ENCODE peak calls at places on chromosomes 13 and 19, in five cellular contexts. One of them, this sample, is unnamed.

GRCh38 chr13:33258437-33259193 is 26.9 kb downstream of the STARD13 start:
- DNase-seq in A549: no peak
- DNase-seq in transverse colon: no peak
- DNase-seq in suprapubic skin: no peak
- DNase-seq in sigmoid colon: no peak
- DNase-seq in this sample: no peak

GRCh38 chr13:25881946-25882574 is 169.8 kb downstream of the SHISA2 start:
- DNase-seq in sigmoid colon: no peak
- DNase-seq in transverse colon: no peak
- DNase-seq in suprapubic skin: no peak
- DNase-seq in A549: no peak
- DNase-seq in this sample: no peak

GRCh38 chr13:46106839-46107371 is 2.1 kb upstream of the CPB2 start:
- DNase-seq in transverse colon: no peak
- DNase-seq in suprapubic skin: no peak
- DNase-seq in A549: no peak
- DNase-seq in sigmoid colon: no peak
- DNase-seq in this sample: no peak

GRCh38 chr19:55178781-55179569 is 1.1 kb downstream of the SYT5 start:
- DNase-seq in transverse colon: peak; percentile 68
- DNase-seq in suprapubic skin: peak; percentile 72
- DNase-seq in A549: peak; percentile 91
- DNase-seq in sigmoid colon: no peak
- DNase-seq in this sample: no peak

GRCh38 chr19:28633223-28634030 is 579.5 kb downstream of the UQCRFS1 start:
- DNase-seq in transverse colon: peak; percentile 57
- DNase-seq in suprapubic skin: no peak
- DNase-seq in sigmoid colon: no peak
- DNase-seq in A549: peak; percentile 61
- DNase-seq in this sample: no peak

GRCh38 chr13:113862766-113863510 is 938 bp downstream of the GAS6 start:
- DNase-seq in transverse colon: peak; percentile 76
- DNase-seq in sigmoid colon: no peak
- DNase-seq in suprapubic skin: peak; percentile 83
- DNase-seq in A549: no peak
- DNase-seq in this sample: no peak

GRCh38 chr13:75416327-75417005 is 65.5 kb downstream of the TBC1D4 start:
- DNase-seq in A549: no peak
- DNase-seq in sigmoid colon: no peak
- DNase-seq in transverse colon: no peak
- DNase-seq in suprapubic skin: no peak
- DNase-seq in this sample: no peak

GRCh38 chr13:114130131-114130707 is 2.2 kb downstream of the RASA3 start:
- DNase-seq in suprapubic skin: no peak
- DNase-seq in transverse colon: no peak
- DNase-seq in sigmoid colon: no peak
- DNase-seq in A549: no peak
- DNase-seq in this sample: no peak

GRCh38 chr13:40613192-40613818 is 53.1 kb downstream of the FOXO1 start:
- DNase-seq in suprapubic skin: no peak
- DNase-seq in transverse colon: peak; percentile 63
- DNase-seq in sigmoid colon: peak; percentile 79
- DNase-seq in A549: no peak
- DNase-seq in this sample: no peak

GRCh38 chr19:14081797-14082674 is 3.5 kb downstream of the C19orf67 start:
- DNase-seq in transverse colon: peak; percentile 48
- DNase-seq in A549: no peak
- DNase-seq in sigmoid colon: peak; percentile 80
- DNase-seq in suprapubic skin: no peak
- DNase-seq in this sample: no peak

GRCh38 chr13:111626371-111627305 is 306.2 kb downstream of the TEX29 start:
- DNase-seq in suprapubic skin: no peak
- DNase-seq in sigmoid colon: no peak
- DNase-seq in A549: no peak
- DNase-seq in transverse colon: no peak
- DNase-seq in this sample: no peak

GRCh38 chr13:111625526-111626315 is 305.3 kb downstream of the TEX29 start:
- DNase-seq in sigmoid colon: no peak
- DNase-seq in transverse colon: no peak
- DNase-seq in A549: no peak
- DNase-seq in suprapubic skin: no peak
- DNase-seq in this sample: no peak

GRCh38 chr13:111622051-111622531 is 301.6 kb downstream of the TEX29 start:
- DNase-seq in transverse colon: no peak
- DNase-seq in sigmoid colon: no peak
- DNase-seq in A549: no peak
- DNase-seq in suprapubic skin: no peak
- DNase-seq in this sample: no peak

GRCh38 chr13:111623170-111623569 is 302.7 kb downstream of the TEX29 start:
- DNase-seq in sigmoid colon: no peak
- DNase-seq in suprapubic skin: no peak
- DNase-seq in transverse colon: no peak
- DNase-seq in A549: no peak
- DNase-seq in this sample: no peak

DNA sequence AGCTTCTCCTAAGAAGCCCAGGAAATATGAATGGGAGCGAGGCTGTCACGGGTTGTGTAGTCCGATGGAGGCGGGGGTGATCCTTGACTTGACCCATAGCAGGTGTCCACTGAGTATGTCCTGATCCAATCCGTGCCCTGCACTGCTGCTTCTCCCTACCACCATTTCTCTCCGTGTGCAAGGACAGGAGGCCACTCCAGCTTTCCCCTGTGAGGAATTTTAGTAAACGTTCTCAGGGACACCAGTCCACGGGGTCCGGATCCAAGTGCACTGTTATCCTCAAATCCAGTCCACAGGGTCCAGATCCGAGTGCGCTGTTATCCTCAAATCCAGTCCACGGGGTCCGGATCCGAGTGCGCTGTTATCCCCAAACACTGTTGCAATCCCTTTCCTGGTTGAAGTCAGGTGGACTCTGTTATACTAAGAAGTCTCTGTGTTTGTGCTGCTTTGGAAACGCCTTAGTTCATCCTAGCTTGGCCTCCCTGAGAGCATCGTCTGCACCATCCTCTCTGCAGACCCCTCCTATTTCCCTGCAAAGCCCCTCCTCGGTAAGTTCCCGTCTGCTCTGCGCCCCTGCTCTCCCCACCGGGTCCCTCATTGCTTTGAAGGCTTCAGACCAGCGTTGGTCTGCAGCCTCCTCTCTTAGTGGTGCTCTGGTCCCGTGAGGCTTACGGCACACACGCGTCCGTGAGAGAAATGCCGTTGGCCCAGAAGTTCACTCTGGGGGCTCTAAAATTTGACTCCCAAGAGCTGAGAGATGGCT is 303.5 kb downstream of the TEX29 start:
- DNase-seq in A549: no peak
- DNase-seq in suprapubic skin: no peak
- DNase-seq in transverse colon: no peak
- DNase-seq in sigmoid colon: no peak
- DNase-seq in this sample: no peak
- H3K27ac ChIP-seq in A549: no peak overlapping the region
- H3K27ac ChIP-seq in suprapubic skin: no peak overlapping the region
- H3K27ac ChIP-seq in transverse colon: no peak overlapping the region
- H3K27ac ChIP-seq in sigmoid colon: no peak overlapping the region
- H3K27ac ChIP-seq in this sample: no peak overlapping the region

DNA sequence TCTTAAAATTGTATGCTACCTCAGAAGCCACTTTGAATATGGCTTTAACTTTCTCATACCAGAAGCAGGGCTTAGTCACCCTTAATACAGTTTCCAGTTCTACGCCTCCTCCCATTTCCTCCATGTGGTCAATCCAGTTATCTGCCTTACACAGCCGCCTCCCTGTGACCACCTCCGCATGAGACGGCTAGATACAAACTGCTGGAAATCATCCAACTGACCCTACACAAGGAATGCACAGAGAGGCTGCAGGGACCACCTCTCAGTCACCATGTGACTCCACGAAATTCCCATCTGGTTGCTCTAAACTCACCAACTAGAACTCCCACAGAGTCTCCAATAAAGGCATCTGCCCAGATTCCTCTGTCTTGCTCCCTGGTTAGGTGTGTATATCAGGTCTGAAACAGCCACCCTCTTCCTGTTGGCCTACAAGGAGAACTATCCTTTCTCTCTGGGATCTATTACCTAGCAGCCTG is 6.8 kb downstream of the ZNF564 start:
- DNase-seq in sigmoid colon: no peak
- DNase-seq in suprapubic skin: no peak
- DNase-seq in transverse colon: no peak
- DNase-seq in A549: no peak
- DNase-seq in this sample: no peak
- TF ChIP-seq EP300 in sigmoid colon: no peak
- TF ChIP-seq EP300 in suprapubic skin: no peak
- TF ChIP-seq EP300 in transverse colon: no peak
- TF ChIP-seq EP300 in A549: no peak
- TF ChIP-seq EP300 in this sample: no peak

DNA sequence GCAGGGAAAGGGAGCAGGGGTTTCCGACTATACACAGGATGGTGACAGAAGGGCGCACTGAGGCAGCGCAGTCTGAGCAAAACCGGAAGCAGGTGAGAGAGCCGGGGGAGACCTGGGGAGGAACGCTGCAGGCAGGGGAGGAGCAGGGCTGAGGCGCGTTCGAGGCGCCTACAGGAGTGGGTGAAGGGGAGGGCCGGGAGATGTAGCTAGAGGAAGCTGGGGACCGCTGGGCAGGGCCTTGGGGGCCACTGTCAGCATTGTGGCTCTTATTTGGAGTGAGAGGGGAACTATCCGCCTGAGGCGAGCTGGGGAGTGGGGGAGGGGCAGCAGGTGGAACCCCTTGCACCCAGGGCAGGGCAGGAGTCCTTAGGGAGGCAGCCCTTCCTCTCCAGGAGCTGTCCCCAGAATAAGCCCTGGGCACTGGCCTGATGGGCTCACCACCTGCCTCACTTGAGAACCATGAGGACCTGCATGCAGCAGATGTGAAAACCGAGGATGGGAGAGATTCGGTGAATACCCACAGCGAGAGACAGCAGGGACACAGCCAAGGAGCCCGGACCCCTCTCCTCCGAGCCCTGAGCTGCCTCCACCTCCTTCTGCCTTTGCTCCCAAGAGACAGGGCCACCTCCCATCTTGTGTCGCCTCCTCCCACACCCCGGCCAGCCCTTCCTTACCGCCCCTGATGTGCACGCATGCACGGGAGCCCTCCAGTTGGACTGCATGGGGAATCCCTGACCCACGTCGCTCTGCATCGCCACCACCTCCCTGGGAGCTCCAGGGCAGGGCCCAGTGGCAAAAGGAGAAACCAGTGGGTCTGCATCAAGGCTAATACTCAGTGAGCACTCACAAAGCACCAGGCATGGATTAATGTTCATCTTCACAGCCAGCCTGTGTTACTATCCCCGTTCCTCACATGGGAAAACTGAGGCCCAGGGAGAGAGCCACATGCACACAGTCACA is 10.3 kb downstream of the AKT2 start:
- DNase-seq in A549: no peak
- DNase-seq in transverse colon: no peak
- DNase-seq in suprapubic skin: no peak
- DNase-seq in sigmoid colon: peak; percentile 51
- DNase-seq in this sample: no peak
- H3K27ac ChIP-seq in A549: no peak overlapping the region
- H3K27ac ChIP-seq in transverse colon: no peak overlapping the region
- H3K27ac ChIP-seq in suprapubic skin: no peak overlapping the region
- H3K27ac ChIP-seq in sigmoid colon: no peak overlapping the region
- H3K27ac ChIP-seq in this sample: no peak overlapping the region

GRCh38 chr19:52922841-52923781 is at the start of gene ZNF888:
- DNase-seq in sigmoid colon: peak; percentile 94
- DNase-seq in transverse colon: peak; percentile 95
- DNase-seq in A549: no peak
- DNase-seq in suprapubic skin: peak; percentile 95
- DNase-seq in this sample: peak; percentile 77
- TF ChIP-seq EP300 in sigmoid colon: no peak
- TF ChIP-seq EP300 in transverse colon: no peak
- TF ChIP-seq EP300 in A549: no peak
- TF ChIP-seq EP300 in suprapubic skin: no peak
- TF ChIP-seq EP300 in this sample: peak; percentile 56

This sample was measured in tibial nerve.